ENCODE peak calls at places on chromosomes 4 and X, in six cellular contexts. L, S, H, P, G and K are unnamed samples.

GRCh38 chr4:37279894-37280592 is 35.5 kb downstream of the NWD2 start:
- DNase-seq in S (no peak), P (no peak), H (no peak), G (peak; percentile 0), L (no peak), K (no peak)

GRCh38 chr4:160983035-160983434 is 1180.8 kb downstream of the FSTL5 start:
- DNase-seq in L (no peak), H (no peak), P (no peak), S (no peak), G (no peak), K (no peak)

GRCh38 chr4:80963051-80963450 is 67.5 kb upstream of the BMP3 start:
- DNase-seq in H (no peak), P (no peak), S (peak; percentile 6), G (peak; percentile 19), L (no peak), K (no peak)

GRCh38 chr4:25180524-25181131 is 20.4 kb upstream of the SEPSECS start:
- DNase-seq in L (peak; percentile 40), H (no peak), P (no peak), S (peak; percentile 45), G (peak; percentile 32), K (no peak)

GRCh38 chr4:165208741-165209388 is 1.5 kb downstream of the KLHL2 start:
- DNase-seq in H (peak; percentile 10), L (no peak), P (no peak), G (peak; percentile 32), S (no peak), K (no peak)

GRCh38 chr4:69828828-69829227 is 31.1 kb downstream of the SULT1E1 start:
- DNase-seq in P (no peak), L (no peak), S (no peak), G (no peak), H (no peak), K (no peak)

GRCh38 chrX:47662144-47662657 is 3.2 kb upstream of the UXT start:
- DNase-seq in G (peak; percentile 76), S (peak; percentile 49), H (no peak), L (no peak), P (no peak), K (no peak)

GRCh38 chr4:39814403-39815185 is 116.7 kb downstream of the UBE2K start:
- DNase-seq in P (no peak), H (no peak), S (peak; percentile 61), G (peak; percentile 8), L (no peak), K (no peak)

GRCh38 chr4:175127314-175127713 is 209.2 kb downstream of the ADAM29 start:
- DNase-seq in P (no peak), S (no peak), H (no peak), G (peak; percentile 82), L (no peak), K (no peak)

GRCh38 chr4:53586121-53586816 is 5.0 kb downstream of the LNX1 start:
- DNase-seq in H (no peak), G (peak; percentile 74), P (no peak), L (no peak), S (no peak), K (no peak)

GRCh38 chr4:176949022-176949421 is 156.3 kb upstream of the VEGFC start:
- DNase-seq in G (no peak), L (no peak), P (no peak), H (no peak), S (no peak), K (no peak)

GRCh38 chrX:15277594-15277993 is 7.7 kb upstream of the ASB9 start:
- DNase-seq in G (no peak), H (no peak), S (no peak), P (no peak), L (no peak), K (no peak)

GRCh38 chr4:24419147-24420034 is 165.0 kb downstream of the DHX15 start:
- DNase-seq in H (no peak), G (peak; percentile 50), S (peak; percentile 64), P (peak; percentile 80), L (peak; percentile 63), K (peak; percentile 64)

GRCh38 chr4:89897867-89898266 is 3.2 kb downstream of the MMRN1 start:
- DNase-seq in H (no peak), L (no peak), S (no peak), P (no peak), G (no peak), K (no peak)

GRCh38 chr4:39565925-39566630 is 38.8 kb upstream of the UGDH start:
- DNase-seq in S (peak; percentile 57), G (peak; percentile 84), L (no peak), P (no peak), H (no peak), K (no peak)

GRCh38 chrX:53081925-53082772 is at the start of gene TSPYL2:
- DNase-seq in H (peak; percentile 93), L (peak; percentile 91), G (peak; percentile 89), P (peak; percentile 94), S (peak; percentile 96), K (no peak)

GRCh38 chr4:173478884-173479283 is 51.1 kb downstream of the HAND2 start:
- DNase-seq in S (no peak), P (no peak), L (no peak), H (no peak), G (no peak), K (no peak)

GRCh38 chr4:171629737-171630136 is 183.5 kb upstream of the GALNTL6 start:
- DNase-seq in S (no peak), P (no peak), H (no peak), L (no peak), G (no peak), K (peak; percentile 9)

GRCh38 chrX:108366644-108367406 is 71.4 kb downstream of the COL4A6 start:
- DNase-seq in S (no peak), H (no peak), L (no peak), P (no peak), G (no peak), K (no peak)

GRCh38 chr4:139907001-139907809 is 241.6 kb downstream of the MGST2 start:
- DNase-seq in L (no peak), G (no peak), H (no peak), S (no peak), P (no peak), K (no peak)

GRCh38 chrX:41118156-41118555 is 32.9 kb downstream of the USP9X start:
- DNase-seq in P (no peak), S (no peak), G (no peak), L (no peak), H (no peak), K (no peak)

GRCh38 chrX:86348669-86349068 is 200.4 kb downstream of the DACH2 start:
- DNase-seq in L (no peak), G (no peak), S (peak; percentile 9), P (no peak), H (no peak), K (no peak)
- H3K27ac ChIP-seq in L (no peak overlapping the region), G (no peak overlapping the region), S (no peak overlapping the region), P (no peak overlapping the region), H (no peak overlapping the region), K (no peak overlapping the region)

DNA sequence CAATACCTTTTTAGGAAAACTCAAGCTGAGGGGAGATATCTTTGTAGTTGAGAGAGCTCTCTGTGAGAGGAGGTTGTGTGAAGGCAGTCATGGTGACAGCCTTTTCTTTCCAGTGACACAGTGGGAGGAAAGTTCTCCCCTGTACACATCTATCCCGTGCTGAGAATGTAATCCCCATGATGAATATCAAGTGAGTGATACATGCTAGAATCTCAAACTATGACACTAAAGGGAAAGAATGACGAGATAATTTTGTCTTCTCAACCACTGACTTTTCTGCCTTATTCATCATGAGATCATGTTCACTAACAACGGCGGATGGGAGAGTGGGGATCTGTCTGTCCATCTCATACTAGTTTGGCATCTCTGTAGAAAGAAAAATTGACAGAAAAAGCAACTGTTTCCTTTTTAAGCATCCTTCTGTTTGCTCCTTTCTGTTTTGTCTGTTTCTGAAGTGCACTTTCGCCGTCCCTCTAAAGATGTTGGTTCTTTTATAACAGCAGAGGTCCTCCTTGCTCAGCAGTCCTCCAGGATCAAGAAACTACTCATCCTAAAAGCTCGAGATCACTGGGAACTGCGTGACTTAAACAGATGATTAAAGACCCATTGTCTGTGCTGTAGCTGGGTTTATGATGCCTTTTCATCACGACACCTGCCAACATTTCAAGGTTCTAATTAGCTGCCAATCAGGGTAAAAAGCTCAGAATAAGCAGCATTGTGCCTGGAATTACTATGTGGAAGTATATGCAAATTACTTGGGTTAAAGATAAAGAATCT is 137.6 kb downstream of the DCK start:
- DNase-seq in H (peak; percentile 9), P (no peak), G (no peak), L (no peak), S (peak; percentile 26), K (no peak)
- H3K27ac ChIP-seq in H (no peak overlapping the region), P (no peak overlapping the region), G (no peak overlapping the region), L (no peak overlapping the region), S (no peak overlapping the region), K (no peak overlapping the region)

GRCh38 chr4:112889199-112889598 is 160.3 kb upstream of the ANK2 start:
- DNase-seq in L (no peak), G (no peak), H (no peak), P (no peak), S (no peak), K (no peak)

GRCh38 chr4:112882286-112882685 is 167.2 kb upstream of the ANK2 start:
- DNase-seq in H (no peak), G (no peak), L (no peak), S (no peak), P (no peak), K (no peak)

GRCh38 chr4:112888617-112889016 is 160.8 kb upstream of the ANK2 start:
- DNase-seq in H (peak; percentile 26), P (no peak), L (no peak), S (no peak), G (no peak), K (no peak)

GRCh38 chr4:112889619-112890294 is 159.7 kb upstream of the ANK2 start:
- DNase-seq in L (no peak), P (no peak), G (no peak), S (no peak), H (no peak), K (no peak)

GRCh38 chr4:112885897-112886296 is 163.6 kb upstream of the ANK2 start:
- DNase-seq in P (no peak), G (no peak), S (no peak), H (no peak), L (no peak), K (no peak)
- H3K27ac ChIP-seq in P (no peak overlapping the region), G (no peak overlapping the region), S (no peak overlapping the region), H (no peak overlapping the region), L (no peak overlapping the region), K (no peak overlapping the region)

GRCh38 chrX:9647475-9647874 is 118.2 kb downstream of the GPR143 start:
- DNase-seq in G (no peak), L (no peak), H (no peak), S (no peak), P (no peak), K (no peak)
- H3K27ac ChIP-seq in G (no peak overlapping the region), L (no peak overlapping the region), H (peak overlapping the region; percentile 25), S (no peak overlapping the region), P (no peak overlapping the region), K (no peak overlapping the region)

GRCh38 chr4:17812125-17812524 is 1.3 kb downstream of the NCAPG start:
- DNase-seq in L (no peak), H (no peak), P (no peak), S (no peak), G (no peak), K (no peak)
- H3K27ac ChIP-seq in L (no peak overlapping the region), H (no peak overlapping the region), P (no peak overlapping the region), S (peak overlapping the region; percentile 61), G (peak overlapping the region; percentile 79), K (no peak overlapping the region)

GRCh38 chrX:14015941-14016340 is 13.8 kb downstream of the GEMIN8 start:
- DNase-seq in G (no peak), L (no peak), S (no peak), H (no peak), P (no peak), K (no peak)
- H3K27ac ChIP-seq in G (no peak overlapping the region), L (no peak overlapping the region), S (no peak overlapping the region), H (peak overlapping the region; percentile 29), P (no peak overlapping the region), K (no peak overlapping the region)